ENCODE peak calls at places on chromosomes 5 and 9, in four cellular contexts. One of them, this sample, is unnamed.

GRCh38 chr9:135864447-135865049 is 42.8 kb downstream of the CAMSAP1 start:
- DNase-seq in fibroblast of lung: peak
- DNase-seq in ovary: peak
- DNase-seq in transverse colon: peak
- DNase-seq in this sample: peak

GRCh38 chr9:13139641-13140171 is 139.8 kb downstream of the MPDZ start:
- DNase-seq in transverse colon: no peak
- DNase-seq in ovary: no peak
- DNase-seq in fibroblast of lung: peak
- DNase-seq in this sample: peak

GRCh38 chr5:108148715-108149139 is 233.2 kb downstream of the FBXL17 start:
- DNase-seq in fibroblast of lung: peak
- DNase-seq in ovary: no peak
- DNase-seq in transverse colon: no peak
- DNase-seq in this sample: peak

GRCh38 chr5:148090780-148091221 is 27.0 kb downstream of the SPINK5 start:
- DNase-seq in ovary: no peak
- DNase-seq in transverse colon: no peak
- DNase-seq in fibroblast of lung: no peak
- DNase-seq in this sample: no peak

GRCh38 chr5:56861893-56862485 is 46.6 kb downstream of the MAP3K1 start:
- DNase-seq in transverse colon: no peak
- DNase-seq in ovary: no peak
- DNase-seq in fibroblast of lung: no peak
- DNase-seq in this sample: no peak

GRCh38 chr5:170069512-170069911 is 36.2 kb upstream of the FOXI1 start:
- DNase-seq in transverse colon: no peak
- DNase-seq in ovary: no peak
- DNase-seq in fibroblast of lung: no peak
- DNase-seq in this sample: no peak

GRCh38 chr9:14029811-14030210 is 284.1 kb downstream of the NFIB start:
- DNase-seq in transverse colon: no peak
- DNase-seq in ovary: no peak
- DNase-seq in fibroblast of lung: no peak
- DNase-seq in this sample: peak

GRCh38 chr9:137441289-137441934 is at the start of gene ENTPD8:
- DNase-seq in transverse colon: peak
- DNase-seq in ovary: peak
- DNase-seq in fibroblast of lung: no peak
- DNase-seq in this sample: no peak

GRCh38 chr5:159163027-159163699 is 46.2 kb downstream of the RNF145 start:
- DNase-seq in ovary: no peak
- DNase-seq in fibroblast of lung: peak
- DNase-seq in transverse colon: no peak
- DNase-seq in this sample: peak

GRCh38 chr5:32027717-32028321 is 146.3 kb downstream of the GOLPH3 start:
- DNase-seq in fibroblast of lung: peak
- DNase-seq in transverse colon: peak
- DNase-seq in ovary: no peak
- DNase-seq in this sample: peak

GRCh38 chr5:123949807-123950206 is 437.8 kb downstream of the CSNK1G3 start:
- DNase-seq in transverse colon: no peak
- DNase-seq in ovary: no peak
- DNase-seq in fibroblast of lung: no peak
- DNase-seq in this sample: no peak

GRCh38 chr5:120538644-120539043 is 74.5 kb downstream of the PRR16 start:
- DNase-seq in ovary: no peak
- DNase-seq in fibroblast of lung: peak
- DNase-seq in transverse colon: no peak
- DNase-seq in this sample: peak

GRCh38 chr9:15293727-15294405 is 13.2 kb downstream of the TTC39B start:
- DNase-seq in fibroblast of lung: no peak
- DNase-seq in transverse colon: no peak
- DNase-seq in ovary: no peak
- DNase-seq in this sample: peak

GRCh38 chr5:42982107-42982622 is 58.0 kb downstream of the ANXA2R start:
- DNase-seq in transverse colon: no peak
- DNase-seq in ovary: no peak
- DNase-seq in fibroblast of lung: peak
- DNase-seq in this sample: no peak

GRCh38 chr5:111855356-111855755 is 98.4 kb upstream of the NREP start:
- DNase-seq in ovary: no peak
- DNase-seq in transverse colon: no peak
- DNase-seq in fibroblast of lung: peak
- DNase-seq in this sample: no peak

GRCh38 chr9:78035369-78035993 is 3.9 kb upstream of the GNAQ start:
- DNase-seq in ovary: peak
- DNase-seq in transverse colon: peak
- DNase-seq in fibroblast of lung: peak
- DNase-seq in this sample: peak

GRCh38 chr5:170540276-170540675 is 36.5 kb downstream of the KCNIP1 start:
- DNase-seq in ovary: no peak
- DNase-seq in fibroblast of lung: no peak
- DNase-seq in transverse colon: no peak
- DNase-seq in this sample: no peak

GRCh38 chr5:110106750-110107149 is 417.0 kb downstream of the MAN2A1 start:
- DNase-seq in ovary: no peak
- DNase-seq in transverse colon: no peak
- DNase-seq in fibroblast of lung: no peak
- DNase-seq in this sample: no peak

GRCh38 chr9:277595-278330 is 63.1 kb downstream of the DOCK8 start:
- DNase-seq in fibroblast of lung: no peak
- DNase-seq in ovary: no peak
- DNase-seq in transverse colon: no peak
- DNase-seq in this sample: no peak

GRCh38 chr5:149036970-149037369 is 25.9 kb downstream of the SH3TC2 start:
- DNase-seq in ovary: no peak
- DNase-seq in transverse colon: no peak
- DNase-seq in fibroblast of lung: no peak
- DNase-seq in this sample: no peak

GRCh38 chr9:114072181-114073140 is 5.6 kb downstream of the AMBP start:
- DNase-seq in ovary: peak
- DNase-seq in fibroblast of lung: peak
- DNase-seq in transverse colon: peak
- DNase-seq in this sample: peak

GRCh38 chr5:42021119-42021518 is 96.0 kb downstream of the FBXO4 start:
- DNase-seq in ovary: no peak
- DNase-seq in transverse colon: no peak
- DNase-seq in fibroblast of lung: peak
- DNase-seq in this sample: no peak

GRCh38 chr5:37396352-37396751 is 17.2 kb downstream of the WDR70 start:
- DNase-seq in transverse colon: no peak
- DNase-seq in fibroblast of lung: no peak
- DNase-seq in ovary: no peak
- DNase-seq in this sample: no peak

GRCh38 chr5:148979104-148979723 is 83.6 kb downstream of the SH3TC2 start:
- DNase-seq in ovary: no peak
- DNase-seq in fibroblast of lung: no peak
- DNase-seq in transverse colon: peak
- DNase-seq in this sample: no peak

GRCh38 chr5:73155541-73156222 is 17.3 kb upstream of the TMEM174 start:
- DNase-seq in ovary: no peak
- DNase-seq in fibroblast of lung: no peak
- DNase-seq in transverse colon: no peak
- DNase-seq in this sample: no peak

GRCh38 chr5:34899066-34899465 is 16.2 kb downstream of the RAD1 start:
- DNase-seq in fibroblast of lung: no peak
- DNase-seq in transverse colon: no peak
- DNase-seq in ovary: no peak
- DNase-seq in this sample: no peak

DNA sequence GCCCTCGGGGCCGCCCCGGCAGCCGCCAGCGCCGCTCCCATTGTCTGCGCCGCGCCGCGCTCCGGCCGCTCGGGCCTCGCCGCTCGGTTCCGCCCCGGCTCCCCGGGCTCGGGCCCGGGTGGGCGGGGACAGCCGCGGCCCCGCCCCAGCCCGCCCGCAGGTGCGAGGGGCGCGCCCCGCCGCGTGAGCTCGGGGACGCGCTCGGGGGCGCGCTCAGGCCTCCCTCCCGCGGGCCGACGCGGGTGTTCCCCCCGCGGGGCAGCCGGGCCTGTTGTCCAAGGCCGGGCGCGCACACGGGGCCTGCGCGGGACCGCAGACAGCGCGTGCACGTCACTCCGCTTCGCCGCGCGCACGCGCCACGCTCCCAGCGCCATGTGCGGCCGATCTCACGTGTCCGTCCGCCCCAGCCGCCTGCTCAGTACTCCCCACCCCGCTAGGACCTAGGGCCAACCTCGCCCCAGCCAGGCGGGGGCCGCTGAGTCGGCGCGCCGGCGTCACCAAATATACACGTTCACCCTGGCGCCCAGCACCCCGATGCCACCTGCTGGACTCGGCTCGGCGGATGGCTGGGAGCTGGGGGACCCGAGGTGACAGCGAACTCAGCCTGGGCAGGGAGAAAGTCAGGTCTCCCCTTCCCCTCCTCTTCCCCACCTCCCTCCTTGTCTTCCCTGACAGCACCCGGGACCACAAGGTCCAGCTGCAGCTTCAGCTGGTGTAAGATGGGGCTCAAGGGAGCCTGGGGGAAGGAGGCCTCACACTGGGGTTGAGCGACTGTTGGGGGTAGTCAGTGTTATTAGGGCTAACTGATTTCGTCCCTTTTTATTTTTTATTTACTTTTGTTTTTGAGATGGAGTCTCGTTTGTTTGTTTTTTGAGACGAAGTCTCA is 14.3 kb downstream of the GBGT1 start:
- DNase-seq in transverse colon: peak
- DNase-seq in ovary: peak
- DNase-seq in fibroblast of lung: peak
- DNase-seq in this sample: peak
- TF ChIP-seq CTCF in transverse colon: peak
- TF ChIP-seq CTCF in ovary: peak
- TF ChIP-seq CTCF in fibroblast of lung: no peak
- TF ChIP-seq CTCF in this sample: peak

DNA sequence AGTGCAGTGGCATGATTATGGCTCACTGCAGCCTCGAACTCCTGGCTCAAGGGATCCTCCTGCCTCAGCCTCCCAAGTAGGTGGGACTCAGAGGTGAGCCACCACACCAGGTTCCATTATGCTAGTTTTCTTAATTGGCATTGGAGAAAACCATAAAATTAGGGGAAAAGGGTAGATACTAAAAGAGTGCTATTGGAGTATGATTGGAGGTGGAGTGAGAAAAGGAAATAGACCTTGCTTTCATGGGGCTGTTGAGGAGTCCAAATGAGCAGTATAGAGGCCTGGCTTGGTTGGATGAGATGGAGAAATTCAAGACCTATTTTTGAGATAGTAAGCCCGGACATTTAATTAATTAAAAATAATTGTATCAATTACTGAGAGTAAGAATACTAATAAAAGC is 888 bp upstream of the BRD3OS start:
- DNase-seq in fibroblast of lung: no peak
- DNase-seq in ovary: no peak
- DNase-seq in transverse colon: no peak
- DNase-seq in this sample: no peak
- H3K4me3 ChIP-seq in fibroblast of lung: no peak
- H3K4me3 ChIP-seq in ovary: peak
- H3K4me3 ChIP-seq in transverse colon: no peak
- H3K4me3 ChIP-seq in this sample: peak

GRCh38 chr5:167245871-167246270 is 1045.6 kb upstream of the WWC1 start:
- DNase-seq in transverse colon: no peak
- DNase-seq in fibroblast of lung: no peak
- DNase-seq in ovary: no peak
- DNase-seq in this sample: no peak

GRCh38 chr5:167241436-167242067 is 1049.9 kb upstream of the WWC1 start:
- DNase-seq in ovary: no peak
- DNase-seq in transverse colon: no peak
- DNase-seq in fibroblast of lung: no peak
- DNase-seq in this sample: no peak

GRCh38 chr5:167248262-167248661 is 1043.2 kb upstream of the WWC1 start:
- DNase-seq in ovary: no peak
- DNase-seq in transverse colon: no peak
- DNase-seq in fibroblast of lung: no peak
- DNase-seq in this sample: no peak

DNA sequence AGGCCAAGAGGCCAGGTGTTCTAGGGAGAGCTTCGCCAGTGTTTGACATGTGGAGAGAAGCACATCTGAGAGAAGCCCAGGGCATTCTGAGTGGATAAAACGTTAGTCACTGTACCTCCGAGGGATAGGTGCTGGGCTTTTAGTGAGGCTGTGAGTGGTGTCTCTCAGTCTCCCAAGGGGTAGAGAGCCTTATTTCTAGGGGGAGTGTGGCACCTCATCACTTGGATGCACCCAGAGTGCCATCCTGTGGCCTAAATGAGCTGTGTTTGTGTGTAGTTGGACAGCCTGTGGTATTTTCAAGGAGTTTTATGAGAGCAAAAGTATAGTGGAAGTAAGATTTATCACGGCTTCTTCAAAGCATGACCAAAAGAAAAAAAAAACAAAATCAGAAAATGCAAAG is 1046.9 kb upstream of the WWC1 start:
- DNase-seq in fibroblast of lung: no peak
- DNase-seq in transverse colon: no peak
- DNase-seq in ovary: no peak
- DNase-seq in this sample: no peak
- TF ChIP-seq CTCF in fibroblast of lung: no peak
- TF ChIP-seq CTCF in transverse colon: no peak
- TF ChIP-seq CTCF in ovary: no peak
- TF ChIP-seq CTCF in this sample: no peak

DNA sequence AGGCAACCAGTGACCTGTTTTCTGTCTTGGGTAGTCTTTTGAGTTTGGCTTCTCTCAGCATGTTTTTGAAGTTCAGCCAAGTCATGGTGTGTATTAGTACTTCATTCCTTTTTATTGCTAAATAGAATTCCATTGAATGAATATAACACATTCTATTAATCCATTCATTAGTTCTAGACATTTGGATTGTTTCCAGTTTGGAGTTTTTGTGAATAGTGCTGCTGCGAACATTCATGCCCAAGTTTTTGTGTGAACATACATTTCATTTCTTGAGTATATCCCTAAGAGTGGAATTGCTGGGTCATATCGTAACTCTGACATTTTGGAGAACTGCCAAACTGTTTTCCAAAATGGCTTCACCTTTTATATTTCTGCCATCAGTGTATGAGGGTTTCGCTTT is 2.6 kb downstream of the ZNF346 start:
- DNase-seq in transverse colon: no peak
- DNase-seq in fibroblast of lung: peak
- DNase-seq in ovary: no peak
- DNase-seq in this sample: peak
- H3K4me3 ChIP-seq in transverse colon: no peak
- H3K4me3 ChIP-seq in fibroblast of lung: no peak
- H3K4me3 ChIP-seq in ovary: no peak
- H3K4me3 ChIP-seq in this sample: no peak

This sample was measured in fibroblast of the aortic adventitia.